ENCODE peak calls at places on chromosomes 1 and 21, in seven cellular contexts. One of them, this sample, is unnamed.

GRCh38 chr21:20997633-20998455 is at the start of gene NCAM2:
- DNase-seq in GM04503: no peak
- DNase-seq in NCI-H1105: peak
- DNase-seq in astrocyte: peak
- DNase-seq in activated CD4-positive, alpha-beta T cell treated with anti-CD3 and anti-CD28 coated beads, Interleukin-2, amount 50 U/mL, for 4 hours: peak
- DNase-seq in SHP77: peak
- DNase-seq in amniotic epithelial cell: peak
- DNase-seq in this sample: peak

GRCh38 chr1:91406773-91407389 is 2.2 kb upstream of the HFM1 start:
- DNase-seq in GM04503: no peak
- DNase-seq in NCI-H1105: no peak
- DNase-seq in astrocyte: no peak
- DNase-seq in activated CD4-positive, alpha-beta T cell treated with anti-CD3 and anti-CD28 coated beads, Interleukin-2, amount 50 U/mL, for 4 hours: no peak
- DNase-seq in SHP77: no peak
- DNase-seq in amniotic epithelial cell: no peak
- DNase-seq in this sample: no peak

GRCh38 chr1:60866884-60867648 is 215.3 kb upstream of the NFIA start:
- DNase-seq in GM04503: no peak
- DNase-seq in NCI-H1105: no peak
- DNase-seq in astrocyte: no peak
- DNase-seq in activated CD4-positive, alpha-beta T cell treated with anti-CD3 and anti-CD28 coated beads, Interleukin-2, amount 50 U/mL, for 4 hours: no peak
- DNase-seq in SHP77: no peak
- DNase-seq in amniotic epithelial cell: no peak
- DNase-seq in this sample: no peak

GRCh38 chr1:201882665-201883132 is 6.0 kb upstream of the SHISA4 start:
- DNase-seq in GM04503: peak
- DNase-seq in NCI-H1105: no peak
- DNase-seq in astrocyte: peak
- DNase-seq in activated CD4-positive, alpha-beta T cell treated with anti-CD3 and anti-CD28 coated beads, Interleukin-2, amount 50 U/mL, for 4 hours: no peak
- DNase-seq in SHP77: no peak
- DNase-seq in amniotic epithelial cell: peak
- DNase-seq in this sample: no peak

GRCh38 chr1:18922319-18922726 is 20.0 kb upstream of the ALDH4A1 start:
- DNase-seq in GM04503: peak
- DNase-seq in NCI-H1105: no peak
- DNase-seq in astrocyte: peak
- DNase-seq in activated CD4-positive, alpha-beta T cell treated with anti-CD3 and anti-CD28 coated beads, Interleukin-2, amount 50 U/mL, for 4 hours: no peak
- DNase-seq in SHP77: peak
- DNase-seq in amniotic epithelial cell: peak
- DNase-seq in this sample: no peak

GRCh38 chr1:30405081-30405480 is 318.3 kb downstream of the MATN1 start:
- DNase-seq in GM04503: no peak
- DNase-seq in NCI-H1105: no peak
- DNase-seq in astrocyte: no peak
- DNase-seq in activated CD4-positive, alpha-beta T cell treated with anti-CD3 and anti-CD28 coated beads, Interleukin-2, amount 50 U/mL, for 4 hours: no peak
- DNase-seq in SHP77: no peak
- DNase-seq in amniotic epithelial cell: no peak
- DNase-seq in this sample: no peak

GRCh38 chr1:37699147-37699546 is 6.8 kb downstream of the CDCA8 start:
- DNase-seq in GM04503: no peak
- DNase-seq in NCI-H1105: no peak
- DNase-seq in astrocyte: no peak
- DNase-seq in activated CD4-positive, alpha-beta T cell treated with anti-CD3 and anti-CD28 coated beads, Interleukin-2, amount 50 U/mL, for 4 hours: no peak
- DNase-seq in SHP77: no peak
- DNase-seq in amniotic epithelial cell: no peak
- DNase-seq in this sample: no peak

GRCh38 chr21:29224006-29224405 is 74.7 kb upstream of the BACH1 start:
- DNase-seq in GM04503: no peak
- DNase-seq in NCI-H1105: no peak
- DNase-seq in astrocyte: no peak
- DNase-seq in activated CD4-positive, alpha-beta T cell treated with anti-CD3 and anti-CD28 coated beads, Interleukin-2, amount 50 U/mL, for 4 hours: no peak
- DNase-seq in SHP77: no peak
- DNase-seq in amniotic epithelial cell: no peak
- DNase-seq in this sample: no peak

GRCh38 chr1:71634159-71634558 is 553.3 kb upstream of the ZRANB2 start:
- DNase-seq in GM04503: no peak
- DNase-seq in NCI-H1105: no peak
- DNase-seq in astrocyte: no peak
- DNase-seq in activated CD4-positive, alpha-beta T cell treated with anti-CD3 and anti-CD28 coated beads, Interleukin-2, amount 50 U/mL, for 4 hours: no peak
- DNase-seq in SHP77: no peak
- DNase-seq in amniotic epithelial cell: no peak
- DNase-seq in this sample: peak

GRCh38 chr1:229624906-229625871 is 733 bp downstream of the TAF5L start:
- DNase-seq in GM04503: peak
- DNase-seq in NCI-H1105: peak
- DNase-seq in astrocyte: peak
- DNase-seq in activated CD4-positive, alpha-beta T cell treated with anti-CD3 and anti-CD28 coated beads, Interleukin-2, amount 50 U/mL, for 4 hours: peak
- DNase-seq in SHP77: peak
- DNase-seq in amniotic epithelial cell: peak
- DNase-seq in this sample: peak

GRCh38 chr1:167922023-167922422 is 8.1 kb upstream of the ADCY10 start:
- DNase-seq in GM04503: no peak
- DNase-seq in NCI-H1105: no peak
- DNase-seq in astrocyte: peak
- DNase-seq in activated CD4-positive, alpha-beta T cell treated with anti-CD3 and anti-CD28 coated beads, Interleukin-2, amount 50 U/mL, for 4 hours: no peak
- DNase-seq in SHP77: no peak
- DNase-seq in amniotic epithelial cell: peak
- DNase-seq in this sample: no peak

This sample was measured in NCI-H774.